ENCODE peak calls at places on chromosome 12, in five cellular contexts. W, G, N, O and Y are unnamed samples.

GRCh38 chr12:92193063-92193462 is 47.4 kb upstream of the BTG1 start:
- DNase-seq in W (no peak), G (no peak), N (no peak), O (no peak), Y (no peak)

GRCh38 chr12:79451988-79452387 is 238.8 kb downstream of the PAWR start:
- DNase-seq in W (peak), G (no peak), N (peak), O (peak), Y (peak)

GRCh38 chr12:3342051-3342450 is 149.0 kb upstream of the PRMT8 start:
- DNase-seq in W (peak), G (peak), N (peak), O (peak), Y (no peak)

GRCh38 chr12:27614866-27615265 is 81.4 kb upstream of the REP15 start:
- DNase-seq in W (no peak), G (no peak), N (no peak), O (no peak), Y (no peak)

GRCh38 chr12:54378791-54379400 is 5.6 kb downstream of the ZNF385A start:
- DNase-seq in W (peak), G (peak), N (peak), O (no peak), Y (no peak)

GRCh38 chr12:94848966-94849365 is 154.5 kb downstream of the NDUFA12 start:
- DNase-seq in W (no peak), G (no peak), N (no peak), O (no peak), Y (no peak)

GRCh38 chr12:18068355-18068754 is 21.6 kb downstream of the RERGL start:
- DNase-seq in W (no peak), G (no peak), N (no peak), O (no peak), Y (no peak)

GRCh38 chr12:115341442-115341841 is 657.5 kb upstream of the TBX3 start:
- DNase-seq in W (peak), G (no peak), N (peak), O (peak), Y (peak)

GRCh38 chr12:88339966-88340365 is 197.9 kb downstream of the TMTC3 start:
- DNase-seq in W (no peak), G (no peak), N (peak), O (no peak), Y (no peak)

GRCh38 chr12:129486931-129487330 is 416.9 kb downstream of the TMEM132D start:
- DNase-seq in W (no peak), G (peak), N (no peak), O (no peak), Y (no peak)

GRCh38 chr12:57459750-57460400 is at the start of gene GLI1:
- DNase-seq in W (no peak), G (no peak), N (no peak), O (no peak), Y (peak)

GRCh38 chr12:57461326-57461903 is 1.8 kb downstream of the GLI1 start:
- DNase-seq in W (peak), G (peak), N (peak), O (peak), Y (no peak)

GRCh38 chr12:59077153-59077930 is 157.0 kb upstream of the LRIG3 start:
- DNase-seq in W (peak), G (no peak), N (no peak), O (peak), Y (no peak)

GRCh38 chr12:85996280-85996679 is 122.2 kb downstream of the NTS start:
- DNase-seq in W (peak), G (no peak), N (peak), O (peak), Y (no peak)

GRCh38 chr12:10363922-10364838 is 25.7 kb downstream of the KLRK1 start:
- DNase-seq in W (peak), G (peak), N (peak), O (peak), Y (no peak)

GRCh38 chr12:63085120-63085519 is 65.9 kb downstream of the AVPR1A start:
- DNase-seq in W (no peak), G (no peak), N (no peak), O (no peak), Y (no peak)

GRCh38 chr12:125314051-125314882 is 249.0 kb downstream of the AACS start:
- DNase-seq in W (no peak), G (no peak), N (no peak), O (peak), Y (no peak)

GRCh38 chr12:101582937-101583336 is 11.8 kb upstream of the MYBPC1 start:
- DNase-seq in W (no peak), G (no peak), N (no peak), O (no peak), Y (no peak)

GRCh38 chr12:203462-204260 is 10.3 kb downstream of the SLC6A12 start:
- DNase-seq in W (no peak), G (no peak), N (no peak), O (no peak), Y (no peak)

DNA sequence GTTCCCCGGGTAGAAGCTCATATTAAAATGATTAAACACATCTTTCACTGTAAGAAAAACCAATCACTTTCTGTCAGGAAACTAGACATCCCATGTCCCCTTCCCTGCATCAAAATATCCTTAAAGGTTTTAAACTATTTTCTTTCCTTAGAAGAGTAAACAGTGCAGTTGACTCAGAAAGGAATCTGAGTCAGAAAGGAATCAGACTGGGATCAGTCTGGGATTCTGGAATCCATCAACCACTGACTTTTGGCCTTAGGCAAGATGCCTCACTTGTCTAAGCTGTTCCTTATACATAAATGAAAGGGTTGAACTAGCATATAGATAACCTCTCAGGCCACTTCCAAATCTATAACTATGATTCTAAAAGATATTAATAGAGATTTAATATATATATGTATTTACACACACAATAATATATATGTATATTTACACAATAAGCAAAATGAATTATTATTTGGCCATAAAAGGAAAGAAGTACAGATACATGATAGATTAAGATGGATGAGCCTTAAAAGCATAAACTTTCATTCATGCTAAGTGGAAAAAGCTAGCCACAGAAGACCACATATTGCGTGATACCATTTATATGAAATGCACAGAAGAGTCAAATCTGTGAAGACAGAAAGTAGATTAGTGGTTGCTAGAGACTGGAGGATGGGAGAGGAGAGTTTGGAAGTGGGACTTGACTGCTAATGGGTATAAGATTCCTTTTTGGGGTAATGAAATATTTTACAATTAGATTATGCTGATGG is 114.4 kb downstream of the SLC38A1 start:
- DNase-seq in W (peak), G (no peak), N (peak), O (peak), Y (no peak)
- H3K4me3 ChIP-seq in W (no peak), G (no peak), N (no peak), O (no peak), Y (no peak)

DNA sequence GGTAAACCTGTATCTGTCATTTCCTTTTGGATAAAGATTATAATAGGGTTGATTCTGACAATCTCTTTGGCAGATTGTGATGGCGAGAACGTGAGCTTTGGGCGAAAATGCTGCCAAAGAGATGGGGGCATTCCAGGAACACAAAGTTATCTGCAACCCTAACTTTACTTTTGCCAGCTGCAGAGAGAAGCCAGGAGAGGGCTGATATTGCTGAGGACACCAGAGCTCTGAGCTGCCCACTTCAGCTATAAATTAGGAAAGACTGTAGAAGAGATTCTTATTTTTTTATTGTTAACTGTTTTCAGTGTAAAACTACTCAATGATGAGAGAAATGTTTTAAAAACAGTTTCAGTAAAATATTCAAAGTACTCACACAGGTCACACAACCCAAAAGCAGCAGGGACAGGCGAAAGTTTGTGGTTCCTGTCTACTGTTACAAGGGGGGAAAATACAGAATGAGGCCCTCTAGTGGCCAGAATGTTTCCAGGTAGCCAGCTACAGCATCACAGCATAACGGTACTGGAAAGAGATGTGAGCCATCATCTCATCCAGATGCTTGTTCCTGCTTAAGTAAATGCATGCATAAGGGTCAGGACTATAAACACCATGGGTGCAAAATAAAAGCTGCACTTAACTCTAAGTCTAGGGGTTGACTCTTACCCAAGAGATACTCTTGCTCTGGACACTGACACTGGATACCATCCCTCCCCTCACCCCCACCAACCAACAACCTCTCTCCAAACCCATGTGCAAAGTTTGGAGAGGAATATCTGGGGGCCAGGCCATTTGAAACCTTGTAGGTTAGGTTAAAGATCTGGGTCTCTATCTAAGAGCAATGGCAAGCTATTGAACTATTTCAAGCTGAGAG is 498.4 kb downstream of the RMST start:
- DNase-seq in W (peak), G (peak), N (peak), O (no peak), Y (no peak)
- TF ChIP-seq CTCF in W (peak), G (peak), N (peak), O (peak), Y (peak)

GRCh38 chr12:21776242-21776641 is 1.7 kb upstream of the KCNJ8 start:
- DNase-seq in W (no peak), G (no peak), N (no peak), O (no peak), Y (no peak)

GRCh38 chr12:21773799-21774198 is 707 bp downstream of the KCNJ8 start:
- DNase-seq in W (no peak), G (no peak), N (peak), O (peak), Y (no peak)

GRCh38 chr12:21773263-21773741 is 1.2 kb downstream of the KCNJ8 start:
- DNase-seq in W (no peak), G (no peak), N (peak), O (peak), Y (no peak)

GRCh38 chr12:21774358-21775129 is at the start of gene KCNJ8:
- DNase-seq in W (no peak), G (no peak), N (peak), O (peak), Y (peak)

DNA sequence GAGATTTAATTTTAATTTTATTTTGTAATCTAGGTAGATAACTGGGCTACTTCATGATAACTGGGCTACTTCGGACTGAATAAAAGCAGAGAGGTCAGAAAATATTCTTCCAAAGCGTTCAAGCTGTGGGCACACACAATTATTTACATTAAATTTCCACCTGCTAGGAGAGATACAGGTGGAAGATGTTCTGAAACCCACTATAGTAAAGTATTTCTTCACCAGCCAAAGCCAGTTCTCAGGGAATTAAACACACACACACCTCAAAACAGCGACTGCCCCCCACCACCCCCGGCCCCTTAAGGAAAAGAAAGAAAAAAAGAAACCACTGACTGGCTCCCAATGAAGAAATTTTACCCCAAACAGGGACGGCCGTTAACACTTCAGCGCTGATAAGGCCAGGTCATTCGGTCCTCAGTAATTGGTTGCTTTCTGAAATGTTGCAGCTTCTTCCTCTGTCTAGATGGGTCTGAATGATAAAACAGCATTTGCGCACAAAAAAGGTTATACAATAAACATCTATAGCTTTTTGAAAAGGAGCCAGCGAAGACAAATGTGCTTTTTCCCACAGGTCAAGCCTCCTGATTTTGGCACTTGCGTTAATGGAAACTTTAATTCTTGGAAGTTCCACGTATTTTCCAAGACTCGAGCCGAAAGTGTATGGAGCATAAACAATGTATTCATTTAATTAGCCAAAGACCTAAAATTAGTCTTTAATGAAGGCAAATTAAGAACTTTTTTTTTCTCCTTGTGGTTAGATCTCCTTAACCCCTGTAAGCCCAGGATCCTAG is 819 bp upstream of the KCNJ8 start:
- DNase-seq in W (no peak), G (no peak), N (no peak), O (no peak), Y (no peak)
- H3K4me3 ChIP-seq in W (no peak), G (no peak), N (no peak), O (peak), Y (peak)

GRCh38 chr12:130838951-130839769 is at the start of gene STX2:
- DNase-seq in W (peak), G (peak), N (peak), O (peak), Y (peak)
- TF ChIP-seq CTCF in W (peak), G (peak), N (no peak), O (peak), Y (peak)

GRCh38 chr12:132507656-132508055 is 17.7 kb downstream of the FBRSL1 start:
- DNase-seq in W (no peak), G (no peak), N (no peak), O (no peak), Y (no peak)

GRCh38 chr12:132506730-132507538 is 17.0 kb downstream of the FBRSL1 start:
- DNase-seq in W (peak), G (peak), N (peak), O (peak), Y (no peak)

GRCh38 chr12:132505852-132506219 is 15.9 kb downstream of the FBRSL1 start:
- DNase-seq in W (no peak), G (no peak), N (no peak), O (no peak), Y (no peak)

GRCh38 chr12:132505105-132505851 is 15.3 kb downstream of the FBRSL1 start:
- DNase-seq in W (no peak), G (no peak), N (no peak), O (no peak), Y (no peak)

GRCh38 chr12:132506328-132506727 is 16.4 kb downstream of the FBRSL1 start:
- DNase-seq in W (no peak), G (no peak), N (no peak), O (no peak), Y (no peak)
- H3K4me3 ChIP-seq in W (no peak), G (no peak), N (no peak), O (no peak), Y (no peak)

DNA sequence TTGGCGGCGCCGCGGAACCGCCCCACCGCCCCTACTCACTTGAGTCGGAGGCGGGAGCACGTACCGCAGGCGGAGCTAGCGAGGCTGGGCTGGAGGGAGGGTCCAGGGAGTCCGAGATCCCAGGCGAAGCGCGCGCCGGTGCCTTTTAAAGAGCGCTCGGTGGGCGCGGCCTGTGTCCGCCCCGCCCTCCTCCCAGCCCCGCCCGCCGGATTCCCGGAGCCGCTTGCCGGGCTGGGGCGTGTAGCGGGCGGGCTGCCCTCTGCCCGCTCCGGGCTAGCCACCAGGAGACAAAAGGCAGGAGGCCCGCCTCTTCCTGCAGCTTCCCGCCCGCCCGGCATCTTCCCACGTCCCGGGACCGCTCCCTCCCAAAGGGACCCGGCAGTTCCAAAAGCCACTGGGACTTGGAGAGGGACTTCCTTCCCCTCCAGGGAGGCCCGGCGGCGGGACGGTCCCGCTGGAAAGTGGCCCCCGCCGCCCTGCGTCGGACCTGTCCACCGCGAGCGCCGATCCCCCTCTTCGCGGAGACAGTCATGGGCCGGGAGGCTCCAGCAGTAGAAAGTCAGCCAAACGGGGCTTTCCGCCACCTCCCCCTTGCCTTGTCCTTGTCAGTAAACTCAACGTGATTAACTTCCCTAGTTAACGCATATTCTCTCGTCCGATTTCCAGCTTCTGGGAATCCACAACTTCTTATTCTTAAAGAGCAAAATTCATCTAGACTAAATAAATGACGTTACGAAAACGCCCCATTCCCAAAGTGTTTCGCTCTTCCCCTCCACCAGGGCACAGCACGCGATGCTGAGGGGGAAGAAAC is at the start of gene CSRP2:
- DNase-seq in W (peak), G (no peak), N (peak), O (peak), Y (peak)
- TF ChIP-seq CTCF in W (peak), G (no peak), N (peak), O (peak), Y (peak)

DNA sequence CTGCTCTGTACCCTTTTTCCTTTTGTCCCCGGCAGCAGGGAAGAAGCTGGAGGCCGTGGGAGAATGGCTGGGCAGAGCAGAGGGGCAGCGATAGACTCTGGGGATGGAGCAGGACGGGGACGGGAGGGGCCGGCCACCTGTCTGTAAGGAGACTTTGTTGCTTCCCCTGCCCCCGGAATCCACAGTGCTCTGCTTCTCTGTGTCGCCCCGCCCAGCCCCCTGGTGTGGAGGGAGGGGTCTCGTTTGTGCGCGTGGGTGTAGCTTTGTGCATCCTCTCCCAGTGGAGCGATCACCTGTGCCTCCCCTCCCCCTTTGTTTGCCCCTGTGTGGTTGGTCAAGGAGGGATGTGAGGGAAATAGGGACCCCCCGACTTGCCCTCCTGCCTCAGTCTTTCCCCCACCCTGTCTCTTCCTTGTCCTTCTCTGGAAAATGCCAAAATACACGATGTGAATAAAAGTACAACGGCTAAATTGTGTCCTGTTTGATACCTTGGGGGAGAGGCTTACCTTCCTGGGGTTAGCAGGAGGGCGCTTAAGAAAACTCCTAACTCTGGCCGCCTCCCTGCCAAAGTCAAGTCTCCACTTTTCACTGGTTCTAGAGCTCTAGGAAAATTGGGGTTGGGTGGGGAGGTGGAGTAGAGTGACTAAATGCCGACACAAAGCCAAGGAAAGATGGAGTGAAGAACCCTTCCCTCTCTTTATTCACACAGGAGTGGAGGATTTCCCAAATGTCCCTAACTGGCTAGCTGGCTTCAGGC is 990 bp upstream of the TPI1 start:
- DNase-seq in W (no peak), G (no peak), N (no peak), O (no peak), Y (no peak)
- H3K4me3 ChIP-seq in W (no peak), G (no peak), N (no peak), O (peak), Y (peak)

DNA sequence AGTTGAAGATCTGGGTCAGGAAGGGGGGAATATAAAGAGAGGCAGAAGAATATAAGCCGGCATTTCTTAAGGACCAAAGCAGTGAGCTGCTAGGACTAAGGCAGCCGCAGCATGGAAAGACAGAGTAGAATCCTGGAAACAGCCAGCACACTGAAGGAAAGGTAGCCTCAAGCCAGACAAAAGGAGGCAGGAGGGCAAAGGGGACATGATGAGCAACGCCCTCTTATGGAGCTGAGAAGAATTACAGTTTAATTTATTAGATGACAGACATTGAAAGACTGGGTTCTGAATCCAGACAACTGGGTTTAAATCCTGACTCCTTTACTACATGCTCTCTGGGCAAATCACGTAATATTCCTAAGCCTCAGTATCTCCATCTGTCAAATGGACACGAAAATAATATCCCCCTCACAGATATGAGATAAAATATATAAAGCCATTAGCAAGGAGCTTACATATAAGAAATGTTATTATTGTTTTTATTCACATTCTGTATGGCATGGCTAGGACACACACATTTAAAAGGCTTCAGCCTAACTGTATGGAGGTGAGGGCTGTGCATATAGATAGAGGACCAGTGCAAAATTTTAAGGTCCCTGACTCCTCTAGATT is 8.1 kb upstream of the PCED1B start:
- DNase-seq in W (no peak), G (no peak), N (peak), O (no peak), Y (no peak)
- TF ChIP-seq CTCF in W (peak), G (peak), N (peak), O (peak), Y (peak)